ENCODE peak calls at places on chromosomes 5 and 9, in ten cellular contexts. One of them, this sample, is unnamed.

GRCh38 chr5:144567416-144567770 is 396.7 kb downstream of the KCTD16 start:
- DNase-seq in SK-N-SH: no peak
- DNase-seq in transverse colon: no peak
- DNase-seq in neural progenitor cell: peak
- DNase-seq in AG10803: peak
- DNase-seq in HepG2: no peak
- DNase-seq in sigmoid colon: no peak
- DNase-seq in GM06990: no peak
- DNase-seq in psoas muscle: no peak
- DNase-seq in suprapubic skin: no peak
- DNase-seq in this sample: no peak

GRCh38 chr9:113603773-113604172 is 140.2 kb downstream of the RGS3 start:
- DNase-seq in SK-N-SH: no peak
- DNase-seq in transverse colon: no peak
- DNase-seq in suprapubic skin: no peak
- DNase-seq in neural progenitor cell: no peak
- DNase-seq in AG10803: no peak
- DNase-seq in HepG2: no peak
- DNase-seq in sigmoid colon: no peak
- DNase-seq in psoas muscle: no peak
- DNase-seq in GM06990: no peak
- DNase-seq in this sample: no peak

GRCh38 chr5:73160239-73160671 is 12.7 kb upstream of the TMEM174 start:
- DNase-seq in SK-N-SH: no peak
- DNase-seq in transverse colon: no peak
- DNase-seq in psoas muscle: no peak
- DNase-seq in neural progenitor cell: no peak
- DNase-seq in GM06990: peak
- DNase-seq in HepG2: no peak
- DNase-seq in suprapubic skin: no peak
- DNase-seq in AG10803: no peak
- DNase-seq in sigmoid colon: no peak
- DNase-seq in this sample: peak

GRCh38 chr5:78377056-78377717 is 16.8 kb downstream of the SCAMP1 start:
- DNase-seq in HepG2: no peak
- DNase-seq in SK-N-SH: no peak
- DNase-seq in neural progenitor cell: no peak
- DNase-seq in transverse colon: no peak
- DNase-seq in psoas muscle: no peak
- DNase-seq in suprapubic skin: no peak
- DNase-seq in sigmoid colon: no peak
- DNase-seq in AG10803: peak
- DNase-seq in GM06990: no peak
- DNase-seq in this sample: no peak

GRCh38 chr5:107968465-107968864 is 297.7 kb upstream of the EFNA5 start:
- DNase-seq in psoas muscle: no peak
- DNase-seq in sigmoid colon: no peak
- DNase-seq in suprapubic skin: no peak
- DNase-seq in neural progenitor cell: no peak
- DNase-seq in SK-N-SH: no peak
- DNase-seq in transverse colon: no peak
- DNase-seq in AG10803: peak
- DNase-seq in GM06990: no peak
- DNase-seq in HepG2: no peak
- DNase-seq in this sample: no peak

GRCh38 chr9:134734270-134734669 is 92.7 kb downstream of the COL5A1 start:
- DNase-seq in AG10803: peak
- DNase-seq in psoas muscle: peak
- DNase-seq in HepG2: peak
- DNase-seq in GM06990: no peak
- DNase-seq in SK-N-SH: peak
- DNase-seq in sigmoid colon: peak
- DNase-seq in neural progenitor cell: no peak
- DNase-seq in suprapubic skin: no peak
- DNase-seq in transverse colon: peak
- DNase-seq in this sample: no peak

GRCh38 chr5:132827943-132828673 is 2.3 kb downstream of the SHROOM1 start:
- DNase-seq in neural progenitor cell: no peak
- DNase-seq in sigmoid colon: no peak
- DNase-seq in GM06990: no peak
- DNase-seq in SK-N-SH: no peak
- DNase-seq in HepG2: no peak
- DNase-seq in psoas muscle: no peak
- DNase-seq in AG10803: no peak
- DNase-seq in transverse colon: no peak
- DNase-seq in suprapubic skin: no peak
- DNase-seq in this sample: no peak

GRCh38 chr5:126525630-126526245 is 69.3 kb downstream of the ALDH7A1 start:
- DNase-seq in sigmoid colon: peak
- DNase-seq in SK-N-SH: no peak
- DNase-seq in HepG2: peak
- DNase-seq in suprapubic skin: peak
- DNase-seq in transverse colon: peak
- DNase-seq in AG10803: no peak
- DNase-seq in psoas muscle: peak
- DNase-seq in GM06990: no peak
- DNase-seq in neural progenitor cell: peak
- DNase-seq in this sample: no peak

GRCh38 chr5:2207966-2208544 is 325.3 kb upstream of the IRX4 start:
- DNase-seq in neural progenitor cell: peak
- DNase-seq in psoas muscle: no peak
- DNase-seq in transverse colon: no peak
- DNase-seq in sigmoid colon: no peak
- DNase-seq in SK-N-SH: peak
- DNase-seq in HepG2: peak
- DNase-seq in suprapubic skin: no peak
- DNase-seq in GM06990: no peak
- DNase-seq in AG10803: peak
- DNase-seq in this sample: no peak

GRCh38 chr5:21807953-21808352 is 1045.2 kb downstream of the CDH12 start:
- DNase-seq in psoas muscle: no peak
- DNase-seq in GM06990: no peak
- DNase-seq in transverse colon: no peak
- DNase-seq in AG10803: no peak
- DNase-seq in neural progenitor cell: no peak
- DNase-seq in suprapubic skin: no peak
- DNase-seq in HepG2: no peak
- DNase-seq in SK-N-SH: no peak
- DNase-seq in sigmoid colon: no peak
- DNase-seq in this sample: peak

GRCh38 chr9:79026311-79026710 is 545.5 kb upstream of the TLE4 start:
- DNase-seq in suprapubic skin: no peak
- DNase-seq in psoas muscle: no peak
- DNase-seq in GM06990: no peak
- DNase-seq in neural progenitor cell: no peak
- DNase-seq in transverse colon: no peak
- DNase-seq in HepG2: no peak
- DNase-seq in sigmoid colon: no peak
- DNase-seq in AG10803: peak
- DNase-seq in SK-N-SH: no peak
- DNase-seq in this sample: peak

GRCh38 chr9:130159814-130160670 is 12.2 kb upstream of the NCS1 start:
- DNase-seq in psoas muscle: no peak
- DNase-seq in suprapubic skin: no peak
- DNase-seq in sigmoid colon: no peak
- DNase-seq in SK-N-SH: no peak
- DNase-seq in neural progenitor cell: no peak
- DNase-seq in AG10803: no peak
- DNase-seq in HepG2: no peak
- DNase-seq in transverse colon: no peak
- DNase-seq in GM06990: no peak
- DNase-seq in this sample: no peak

GRCh38 chr5:66959668-66960067 is 236.9 kb downstream of the CD180 start:
- DNase-seq in neural progenitor cell: no peak
- DNase-seq in sigmoid colon: no peak
- DNase-seq in HepG2: peak
- DNase-seq in AG10803: peak
- DNase-seq in psoas muscle: no peak
- DNase-seq in GM06990: no peak
- DNase-seq in transverse colon: no peak
- DNase-seq in SK-N-SH: no peak
- DNase-seq in suprapubic skin: no peak
- DNase-seq in this sample: no peak

GRCh38 chr5:67520161-67520886 is 323.7 kb upstream of the CD180 start:
- DNase-seq in SK-N-SH: no peak
- DNase-seq in GM06990: no peak
- DNase-seq in suprapubic skin: no peak
- DNase-seq in neural progenitor cell: no peak
- DNase-seq in sigmoid colon: no peak
- DNase-seq in transverse colon: no peak
- DNase-seq in AG10803: no peak
- DNase-seq in psoas muscle: no peak
- DNase-seq in HepG2: no peak
- DNase-seq in this sample: no peak

GRCh38 chr5:29715167-29715566 is 1478.3 kb upstream of the CDH6 start:
- DNase-seq in transverse colon: no peak
- DNase-seq in suprapubic skin: no peak
- DNase-seq in psoas muscle: no peak
- DNase-seq in AG10803: no peak
- DNase-seq in SK-N-SH: no peak
- DNase-seq in GM06990: no peak
- DNase-seq in neural progenitor cell: no peak
- DNase-seq in sigmoid colon: no peak
- DNase-seq in HepG2: no peak
- DNase-seq in this sample: no peak

GRCh38 chr5:29720954-29721353 is 1472.5 kb upstream of the CDH6 start:
- DNase-seq in HepG2: peak
- DNase-seq in neural progenitor cell: no peak
- DNase-seq in psoas muscle: no peak
- DNase-seq in sigmoid colon: no peak
- DNase-seq in SK-N-SH: no peak
- DNase-seq in transverse colon: no peak
- DNase-seq in GM06990: no peak
- DNase-seq in AG10803: no peak
- DNase-seq in suprapubic skin: no peak
- DNase-seq in this sample: no peak
- TF ChIP-seq CTCF in HepG2: peak
- TF ChIP-seq CTCF in neural progenitor cell: no peak
- TF ChIP-seq CTCF in psoas muscle: no peak
- TF ChIP-seq CTCF in sigmoid colon: no peak
- TF ChIP-seq CTCF in SK-N-SH: no peak
- TF ChIP-seq CTCF in transverse colon: no peak
- TF ChIP-seq CTCF in GM06990: no peak
- TF ChIP-seq CTCF in AG10803: no peak
- TF ChIP-seq CTCF in suprapubic skin: no peak
- TF ChIP-seq CTCF in this sample: no peak

GRCh38 chr5:56481998-56482698 is 249.0 kb upstream of the ANKRD55 start:
- DNase-seq in suprapubic skin: no peak
- DNase-seq in sigmoid colon: no peak
- DNase-seq in SK-N-SH: peak
- DNase-seq in AG10803: no peak
- DNase-seq in psoas muscle: no peak
- DNase-seq in HepG2: no peak
- DNase-seq in neural progenitor cell: no peak
- DNase-seq in GM06990: no peak
- DNase-seq in transverse colon: no peak
- DNase-seq in this sample: no peak
- H3K4me3 ChIP-seq in suprapubic skin: peak
- H3K4me3 ChIP-seq in sigmoid colon: peak
- H3K4me3 ChIP-seq in SK-N-SH: peak
- H3K4me3 ChIP-seq in AG10803: peak
- H3K4me3 ChIP-seq in psoas muscle: peak
- H3K4me3 ChIP-seq in HepG2: no peak
- H3K4me3 ChIP-seq in neural progenitor cell: peak
- H3K4me3 ChIP-seq in GM06990: no peak
- H3K4me3 ChIP-seq in transverse colon: peak
- H3K4me3 ChIP-seq in this sample: no peak

GRCh38 chr5:151463137-151464029 is 16.0 kb downstream of the SLC36A1 start:
- DNase-seq in neural progenitor cell: peak
- DNase-seq in AG10803: no peak
- DNase-seq in transverse colon: peak
- DNase-seq in GM06990: no peak
- DNase-seq in suprapubic skin: no peak
- DNase-seq in SK-N-SH: no peak
- DNase-seq in psoas muscle: no peak
- DNase-seq in sigmoid colon: no peak
- DNase-seq in HepG2: peak
- DNase-seq in this sample: no peak
- TF ChIP-seq CTCF in neural progenitor cell: peak
- TF ChIP-seq CTCF in AG10803: peak
- TF ChIP-seq CTCF in transverse colon: peak
- TF ChIP-seq CTCF in GM06990: peak
- TF ChIP-seq CTCF in suprapubic skin: no peak
- TF ChIP-seq CTCF in SK-N-SH: no peak
- TF ChIP-seq CTCF in psoas muscle: peak
- TF ChIP-seq CTCF in sigmoid colon: no peak
- TF ChIP-seq CTCF in HepG2: peak
- TF ChIP-seq CTCF in this sample: peak

DNA sequence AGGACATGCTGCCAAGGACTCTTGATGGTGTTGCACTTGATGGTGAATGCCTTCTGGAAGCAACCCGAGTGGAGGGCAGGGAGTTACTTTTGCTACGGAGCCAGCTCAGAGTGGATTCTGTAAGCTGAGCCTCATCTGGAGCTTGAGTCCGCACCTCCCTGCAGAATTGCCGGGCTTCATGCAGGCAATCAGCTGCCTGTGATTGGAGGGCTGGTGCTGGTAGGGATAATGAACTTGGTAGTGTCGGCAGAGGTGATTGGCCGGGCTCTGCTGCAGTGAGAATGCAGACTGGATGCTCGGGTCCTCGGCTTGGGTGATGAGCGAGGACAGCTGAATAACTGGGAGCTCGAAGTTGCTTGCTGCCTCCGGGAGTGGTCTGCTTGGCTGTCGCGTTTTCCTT is 23.1 kb downstream of the SLC25A25 start:
- DNase-seq in GM06990: no peak
- DNase-seq in SK-N-SH: peak
- DNase-seq in suprapubic skin: peak
- DNase-seq in AG10803: peak
- DNase-seq in sigmoid colon: peak
- DNase-seq in neural progenitor cell: no peak
- DNase-seq in psoas muscle: peak
- DNase-seq in HepG2: no peak
- DNase-seq in transverse colon: peak
- DNase-seq in this sample: no peak
- H3K4me3 ChIP-seq in GM06990: no peak
- H3K4me3 ChIP-seq in SK-N-SH: peak
- H3K4me3 ChIP-seq in suprapubic skin: no peak
- H3K4me3 ChIP-seq in AG10803: peak
- H3K4me3 ChIP-seq in sigmoid colon: peak
- H3K4me3 ChIP-seq in neural progenitor cell: no peak
- H3K4me3 ChIP-seq in psoas muscle: peak
- H3K4me3 ChIP-seq in HepG2: no peak
- H3K4me3 ChIP-seq in transverse colon: no peak
- H3K4me3 ChIP-seq in this sample: no peak

GRCh38 chr9:136138566-136138965 is 19.9 kb upstream of the TMEM250 start:
- DNase-seq in SK-N-SH: peak
- DNase-seq in transverse colon: peak
- DNase-seq in HepG2: peak
- DNase-seq in sigmoid colon: no peak
- DNase-seq in AG10803: no peak
- DNase-seq in suprapubic skin: no peak
- DNase-seq in neural progenitor cell: peak
- DNase-seq in GM06990: no peak
- DNase-seq in psoas muscle: no peak
- DNase-seq in this sample: peak
- TF ChIP-seq CTCF in SK-N-SH: peak
- TF ChIP-seq CTCF in transverse colon: peak
- TF ChIP-seq CTCF in HepG2: peak
- TF ChIP-seq CTCF in sigmoid colon: no peak
- TF ChIP-seq CTCF in AG10803: peak
- TF ChIP-seq CTCF in suprapubic skin: no peak
- TF ChIP-seq CTCF in neural progenitor cell: peak
- TF ChIP-seq CTCF in GM06990: peak
- TF ChIP-seq CTCF in psoas muscle: no peak
- TF ChIP-seq CTCF in this sample: peak